ENCODE peak calls at places on chromosomes 16 and 17, in seven cellular contexts. L is stomach, O is body of pancreas, F is IMR-90, W is right lobe of liver, G is adrenal gland, V is HCT116. N is an unnamed sample.
A peak's percentile ranks its signal among the peaks of the same experiment; 100 is the strongest.

GRCh38 chr17:78359216-78359935 is 501 bp downstream of the SOCS3 start:
- DNase-seq in G (peak; percentile 47), W (no peak), V (no peak), L (no peak), F (no peak), O (no peak), N (peak; percentile 49)

GRCh38 chr16:2516391-2517240 is 2.9 kb downstream of the ATP6V0C start:
- DNase-seq in G (peak; percentile 47), V (no peak), O (no peak), L (no peak), W (peak; percentile 65), F (peak; percentile 10), N (no peak)

GRCh38 chr16:76614255-76614654 is 337.1 kb downstream of the CNTNAP4 start:
- DNase-seq in F (no peak), W (no peak), L (no peak), V (no peak), O (peak; percentile 46), G (no peak), N (no peak)

GRCh38 chr16:86663691-86664517 is 85.6 kb downstream of the FOXL1 start:
- DNase-seq in L (no peak), O (no peak), G (no peak), F (peak; percentile 28), W (no peak), V (no peak), N (no peak)

GRCh38 chr17:40486513-40487370 is 14.7 kb downstream of the TNS4 start:
- DNase-seq in O (no peak), V (peak; percentile 37), F (peak; percentile 87), L (no peak), W (no peak), G (no peak), N (peak; percentile 41)

GRCh38 chr16:22427556-22427955 is 53.1 kb upstream of the CDR2 start:
- DNase-seq in F (no peak), W (no peak), O (no peak), V (no peak), G (no peak), L (no peak), N (no peak)

GRCh38 chr17:73482251-73482661 is 162.0 kb downstream of the SDK2 start:
- DNase-seq in V (no peak), L (no peak), F (no peak), G (no peak), W (no peak), O (no peak), N (no peak)

GRCh38 chr17:14143678-14144077 is 74.4 kb downstream of the COX10 start:
- DNase-seq in G (no peak), O (peak; percentile 70), F (peak; percentile 15), L (peak; percentile 47), W (no peak), V (no peak), N (no peak)

GRCh38 chr17:57480438-57481196 is 224.3 kb downstream of the MSI2 start:
- DNase-seq in F (peak; percentile 72), V (no peak), L (no peak), G (peak; percentile 60), W (no peak), O (no peak), N (peak; percentile 86)

GRCh38 chr16:57528499-57529323 is 7.7 kb downstream of the CCDC102A start:
- DNase-seq in V (no peak), G (no peak), W (peak; percentile 62), F (no peak), O (peak; percentile 70), L (peak; percentile 71), N (no peak)

GRCh38 chr16:87740909-87741424 is 24.8 kb downstream of the KLHDC4 start:
- DNase-seq in W (no peak), G (no peak), L (no peak), F (peak; percentile 6), V (no peak), O (peak; percentile 24), N (no peak)

GRCh38 chr16:87964049-87964448 is 12.8 kb downstream of the BANP start:
- DNase-seq in L (no peak), G (no peak), W (no peak), O (no peak), V (no peak), F (no peak), N (no peak)

GRCh38 chr16:6898896-6899295 is 433.7 kb upstream of the RBFOX1 start:
- DNase-seq in V (no peak), F (no peak), W (no peak), G (no peak), L (no peak), O (no peak), N (no peak)

DNA sequence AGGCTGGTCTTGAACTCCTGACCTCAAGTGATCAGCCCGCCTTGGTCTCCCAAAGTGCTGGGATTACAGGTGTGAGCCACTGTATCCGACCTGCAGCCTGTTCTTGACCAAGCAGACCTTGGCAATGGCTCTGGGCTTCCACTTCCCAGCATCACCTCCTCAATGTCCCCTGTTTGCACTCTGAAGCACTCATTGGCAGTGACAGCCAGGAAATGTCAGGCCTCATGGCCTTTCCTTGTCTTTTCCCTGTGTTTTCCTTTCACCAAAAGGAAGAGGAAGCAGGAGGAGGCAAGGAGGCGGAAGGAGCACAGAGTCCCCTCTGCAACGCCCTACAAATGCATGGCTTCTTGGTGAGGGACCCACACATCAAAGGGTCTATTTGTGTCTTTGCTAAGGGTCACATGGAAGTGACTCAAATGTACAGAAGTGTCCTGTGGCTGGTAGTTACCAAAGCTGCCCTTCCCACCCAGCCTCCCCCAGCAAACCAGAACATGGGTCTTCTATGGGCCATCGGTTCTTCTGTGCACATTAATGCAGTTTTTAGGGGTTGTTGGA is 61.0 kb downstream of the WIPI1 start:
- DNase-seq in F (no peak), G (no peak), V (no peak), W (no peak), O (no peak), L (no peak), N (no peak)
- TF ChIP-seq POLR2A in F (no peak), G (no peak), V (no peak), W (no peak), O (no peak), L (no peak), N (no peak)

GRCh38 chr17:49508061-49508865 is 13.2 kb downstream of the NGFR start:
- DNase-seq in L (no peak), V (peak; percentile 52), W (no peak), G (no peak), O (no peak), F (no peak), N (peak; percentile 79)
- TF ChIP-seq POLR2A in L (no peak), V (no peak), W (no peak), G (no peak), O (no peak), F (no peak), N (no peak)

DNA sequence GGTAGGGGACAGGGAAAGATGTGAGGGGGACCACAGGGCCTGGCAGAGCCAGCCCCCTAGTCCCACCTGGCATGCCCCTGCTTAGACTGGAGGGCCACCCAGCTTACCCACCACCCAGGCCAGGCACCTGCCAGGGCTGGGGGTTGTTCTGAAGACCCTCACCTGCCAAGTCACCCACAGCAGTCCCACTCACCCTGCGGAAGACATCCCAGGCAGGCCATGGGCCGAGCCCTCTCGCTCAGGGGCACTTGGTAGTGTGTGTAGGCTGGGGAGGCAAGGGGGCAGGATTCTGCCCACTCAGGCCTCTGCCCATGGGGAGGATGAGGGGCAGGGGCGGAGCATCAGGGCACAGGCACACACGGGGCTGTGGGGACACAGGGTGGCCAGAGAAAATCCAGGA is 4.0 kb downstream of the PLCD3 start:
- DNase-seq in O (no peak), L (no peak), F (no peak), V (no peak), G (no peak), W (no peak), N (no peak)
- TF ChIP-seq POLR2A in O (no peak), L (no peak), F (no peak), V (no peak), G (no peak), W (no peak), N (no peak)

GRCh38 chr17:8383143-8383974 is at the start of gene RPL26:
- DNase-seq in G (peak; percentile 98), V (peak; percentile 97), F (peak; percentile 98), W (peak; percentile 96), L (peak; percentile 96), O (peak; percentile 97), N (peak; percentile 82)
- TF ChIP-seq POLR2A in G (peak; percentile 83), V (peak; percentile 86), F (peak; percentile 99), W (peak; percentile 77), L (no peak), O (peak; percentile 93), N (peak; percentile 86)

GRCh38 chr16:29645699-29646187 is 17.3 kb upstream of the SPN start:
- DNase-seq in O (no peak), F (no peak), L (no peak), V (peak; percentile 49), W (no peak), G (no peak), N (no peak)
- TF ChIP-seq POLR2A in O (no peak), F (no peak), L (no peak), V (no peak), W (no peak), G (no peak), N (no peak)

GRCh38 chr16:30953511-30954124 is 3.9 kb upstream of the SETD1A start:
- DNase-seq in W (no peak), L (peak; percentile 56), G (peak; percentile 80), F (peak; percentile 71), V (peak; percentile 71), O (peak; percentile 67), N (no peak)
- TF ChIP-seq POLR2A in W (no peak), L (no peak), G (no peak), F (no peak), V (no peak), O (no peak), N (no peak)

DNA sequence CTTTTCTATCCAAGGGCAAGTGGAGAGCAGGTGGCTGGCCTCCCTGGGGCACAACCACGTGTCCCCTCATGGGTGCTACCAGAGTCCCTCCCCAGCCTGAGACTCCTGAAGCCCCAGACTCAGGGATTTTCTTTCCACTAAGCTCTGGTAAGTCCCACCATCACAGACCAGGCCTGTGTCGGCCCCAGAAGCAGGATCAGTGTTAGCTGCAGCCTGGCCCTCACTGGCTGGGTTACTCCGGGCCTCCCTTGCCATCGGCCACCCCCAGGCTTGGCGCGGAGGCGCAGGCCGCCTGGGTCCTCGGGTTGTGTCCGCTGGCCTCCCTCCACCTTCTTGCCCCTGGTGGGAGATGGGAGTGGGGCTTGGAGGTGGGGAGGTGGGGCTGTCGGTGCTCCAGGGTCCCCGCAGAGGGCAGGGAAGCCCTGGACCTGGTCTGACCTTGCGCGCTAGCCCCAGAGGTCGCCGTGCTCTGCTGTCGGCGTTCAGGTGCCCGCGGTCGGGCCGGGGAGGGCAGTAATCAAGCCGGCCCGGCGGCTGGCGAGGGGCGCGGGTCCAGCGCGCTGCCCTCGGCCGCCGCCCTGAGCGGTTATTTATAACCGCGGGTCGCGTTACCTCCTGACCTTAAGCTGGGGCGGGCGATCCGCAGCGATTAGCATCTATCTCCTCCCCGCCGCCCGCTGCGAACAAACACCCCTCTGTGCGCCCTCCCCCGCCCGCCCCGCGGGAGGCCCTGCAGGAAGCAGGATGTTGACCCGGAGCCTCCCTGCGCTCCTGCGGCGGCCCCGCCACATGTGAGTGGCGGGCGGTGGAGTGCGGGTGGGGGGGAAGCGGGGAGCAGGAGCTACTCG is 78.1 kb upstream of the TOB1 start:
- DNase-seq in O (peak; percentile 95), F (peak; percentile 19), V (no peak), L (peak; percentile 97), G (peak; percentile 87), W (peak; percentile 98), N (peak; percentile 91)
- TF ChIP-seq POLR2A in O (peak; percentile 97), F (no peak), V (peak; percentile 32), L (no peak), G (peak; percentile 76), W (peak; percentile 99), N (no peak)